ENCODE peak calls at places on chromosomes 12 and 14, in ten cellular contexts. U is stimulated activated naive B cell treated with anti-CD40 and anti-IgM and Interleukin-4, amounts not matched to agents 10 μg/mL and 1 μg/mL and 100 μg/mL, for 72 hours; A is NCI-H1417; R is stimulated activated CD8-positive, alpha-beta memory T cell treated with anti-CD3 and anti-CD28 coated beads, Interleukin-7, amount 100 ng/mL, for 24 hours; Q is NCI-H69; F is GM04503; E is ACHN; I is left colon; X is T-helper 2 cell; O is CD8-positive, alpha-beta T cell. H is an unnamed sample.

GRCh38 chr12:47100146-47100545 is 20.4 kb upstream of the AMIGO2 start:
- DNase-seq in R (no peak), U (no peak), E (no peak), O (no peak), Q (no peak), X (no peak), I (no peak), A (no peak), F (no peak), H (no peak)

GRCh38 chr14:55366271-55366670 is 45.4 kb downstream of the ATG14 start:
- DNase-seq in O (no peak), A (no peak), I (no peak), X (no peak), E (no peak), R (no peak), Q (no peak), F (peak; percentile 64), U (no peak), H (no peak)

GRCh38 chr12:117188961-117189724 is 1.1 kb downstream of the FBXO21 start:
- DNase-seq in A (no peak), O (no peak), Q (peak; percentile 60), R (no peak), I (no peak), E (no peak), F (no peak), X (no peak), U (no peak), H (peak; percentile 64)

GRCh38 chr14:22131749-22132476 is 457.1 kb downstream of the DAD1 start:
- DNase-seq in U (no peak), X (no peak), A (no peak), Q (peak; percentile 24), F (no peak), E (peak; percentile 35), O (peak; percentile 20), I (no peak), R (no peak), H (no peak)

GRCh38 chr14:97022741-97023140 is 225.6 kb downstream of the VRK1 start:
- DNase-seq in O (no peak), R (no peak), X (no peak), A (no peak), U (no peak), I (no peak), E (no peak), Q (no peak), F (no peak), H (no peak)

GRCh38 chr14:31205681-31206535 is 1.7 kb downstream of the HECTD1 start:
- DNase-seq in O (no peak), I (no peak), F (peak; percentile 79), U (no peak), R (no peak), A (peak; percentile 16), X (no peak), Q (peak; percentile 56), E (peak; percentile 26), H (peak; percentile 3)

GRCh38 chr12:68178774-68179439 is 19.4 kb upstream of the IFNG start:
- DNase-seq in F (no peak), E (no peak), U (no peak), Q (no peak), A (no peak), I (no peak), X (no peak), O (no peak), R (no peak), H (no peak)

GRCh38 chr12:32108829-32109228 is 2.2 kb downstream of the BICD1 start:
- DNase-seq in U (no peak), I (no peak), F (no peak), O (no peak), E (no peak), A (no peak), Q (peak; percentile 80), R (no peak), X (no peak), H (no peak)

GRCh38 chr14:50947446-50947845 is 3.2 kb upstream of the PYGL start:
- DNase-seq in F (no peak), E (no peak), A (no peak), X (no peak), R (no peak), Q (peak; percentile 21), O (no peak), I (no peak), U (no peak), H (no peak)

GRCh38 chr14:102461490-102462317 is 47.9 kb downstream of the ANKRD9 start:
- DNase-seq in R (no peak), Q (no peak), X (no peak), I (no peak), F (no peak), E (no peak), O (no peak), U (no peak), A (no peak), H (no peak)

GRCh38 chr14:75025082-75025481 is 22.4 kb downstream of the EIF2B2 start:
- DNase-seq in F (no peak), Q (no peak), E (no peak), A (no peak), U (no peak), R (no peak), O (no peak), I (no peak), X (no peak), H (no peak)

GRCh38 chr14:90760591-90761316 is 55.5 kb downstream of the TTC7B start:
- DNase-seq in U (no peak), X (no peak), R (no peak), O (no peak), A (peak; percentile 41), I (no peak), F (no peak), E (peak; percentile 58), Q (peak; percentile 72), H (no peak)

GRCh38 chr12:91959220-91959619 is 186.4 kb downstream of the BTG1 start:
- DNase-seq in E (no peak), F (no peak), Q (no peak), U (no peak), I (no peak), A (no peak), O (no peak), R (no peak), X (no peak), H (no peak)

GRCh38 chr14:74324945-74325361 is 22.2 kb upstream of the ABCD4 start:
- DNase-seq in U (no peak), R (no peak), A (peak; percentile 11), Q (peak; percentile 39), O (no peak), E (peak; percentile 21), F (no peak), I (no peak), X (no peak), H (peak; percentile 0)

GRCh38 chr14:35046751-35047536 is 872 bp downstream of the FAM177A1 start:
- DNase-seq in R (peak; percentile 13), E (peak; percentile 47), U (no peak), F (no peak), X (no peak), Q (peak; percentile 85), A (peak; percentile 52), O (no peak), I (peak; percentile 75), H (peak; percentile 35)

GRCh38 chr14:69895109-69895508 is 15.9 kb downstream of the SMOC1 start:
- DNase-seq in F (no peak), E (no peak), O (no peak), I (no peak), X (no peak), A (no peak), R (no peak), U (no peak), Q (no peak), H (no peak)

GRCh38 chr12:120642086-120642485 is 1.7 kb downstream of the CABP1 start:
- DNase-seq in O (no peak), R (no peak), F (no peak), X (no peak), I (no peak), Q (no peak), A (no peak), U (no peak), E (no peak), H (no peak)

H was measured in midbrain.